ENCODE peak calls at places on chromosomes 1 and 21, in seven cellular contexts. U is T47D; Y is pons; T is stimulated activated CD4-positive, alpha-beta T cell treated with anti-CD3 and anti-CD28 coated beads, Interleukin-4, amount 100 ng/mL, for 4 hours; D is CD8-positive, alpha-beta T cell; F is stimulated activated CD8-positive, alpha-beta memory T cell treated with anti-CD3 and anti-CD28 coated beads, Interleukin-7, amount 100 ng/mL, for 1 hour; I is activated T-helper 1 cell treated with anti-CD3 and anti-CD28 coated beads, Interleukin-12 subunit alpha, Interleukin-12 subunit beta, Interleukin-2, Interleukin-4 antibody, amounts not matched to agents 30 ng/mL and 10 ng/mL and 1 ng/mL, durations not matched to agents 14 hours and 24 hours and 36 hours. P is an unnamed sample.

GRCh38 chr1:54800899-54801759 is at the start of gene TTC22:
- DNase-seq in U (peak), Y (no peak), T (peak), D (peak), F (peak), I (peak), P (no peak)

GRCh38 chr1:105459759-105460158 is 1596.7 kb upstream of the PRMT6 start:
- DNase-seq in U (no peak), Y (no peak), T (no peak), D (no peak), F (no peak), I (no peak), P (no peak)

GRCh38 chr1:14956579-14957195 is 196.9 kb upstream of the TMEM51 start:
- DNase-seq in U (no peak), Y (no peak), T (no peak), D (no peak), F (no peak), I (no peak), P (no peak)

GRCh38 chr1:110039641-110040040 is 5.2 kb downstream of the STRIP1 start:
- DNase-seq in U (no peak), Y (no peak), T (no peak), D (no peak), F (no peak), I (no peak), P (no peak)

GRCh38 chr1:36157115-36157903 is 1.3 kb downstream of the MAP7D1 start:
- DNase-seq in U (no peak), Y (no peak), T (no peak), D (no peak), F (no peak), I (no peak), P (no peak)

GRCh38 chr1:225987491-225988316 is 11.4 kb downstream of the SDE2 start:
- DNase-seq in U (no peak), Y (peak), T (no peak), D (no peak), F (no peak), I (no peak), P (peak)

GRCh38 chr1:178310685-178311105 is 186.1 kb downstream of the CLEC20A start:
- DNase-seq in U (peak), Y (peak), T (no peak), D (no peak), F (no peak), I (no peak), P (peak)

GRCh38 chr1:18344755-18345154 is 136.0 kb upstream of the KLHDC7A start:
- DNase-seq in U (no peak), Y (no peak), T (no peak), D (no peak), F (no peak), I (no peak), P (no peak)

GRCh38 chr1:53321366-53321765 is 6.5 kb downstream of the LRP8 start:
- DNase-seq in U (no peak), Y (no peak), T (no peak), D (no peak), F (no peak), I (no peak), P (peak)

GRCh38 chr1:243882276-243882675 is 32.2 kb upstream of the AKT3 start:
- DNase-seq in U (no peak), Y (no peak), T (no peak), D (no peak), F (no peak), I (no peak), P (no peak)

GRCh38 chr1:177948336-177948972 is 21.4 kb downstream of the SEC16B start:
- DNase-seq in U (peak), Y (peak), T (no peak), D (no peak), F (no peak), I (no peak), P (peak)

GRCh38 chr1:13830616-13831280 is 130.8 kb downstream of the PRDM2 start:
- DNase-seq in U (no peak), Y (no peak), T (no peak), D (no peak), F (no peak), I (no peak), P (no peak)

GRCh38 chr1:62436039-62436465 is 797 bp upstream of the USP1 start:
- DNase-seq in U (no peak), Y (no peak), T (peak), D (peak), F (peak), I (peak), P (no peak)

GRCh38 chr1:119008483-119009299 is 20.5 kb upstream of the TBX15 start:
- DNase-seq in U (no peak), Y (peak), T (no peak), D (no peak), F (no peak), I (no peak), P (peak)

GRCh38 chr1:55443175-55443933 is 228.2 kb upstream of the USP24 start:
- DNase-seq in U (no peak), Y (peak), T (no peak), D (no peak), F (no peak), I (no peak), P (peak)

GRCh38 chr1:86926886-86927285 is 12.5 kb downstream of the HS2ST1 start:
- DNase-seq in U (no peak), Y (no peak), T (no peak), D (no peak), F (no peak), I (no peak), P (no peak)

GRCh38 chr1:87136607-87137341 is 191.9 kb upstream of the LMO4 start:
- DNase-seq in U (no peak), Y (no peak), T (no peak), D (no peak), F (no peak), I (no peak), P (no peak)

GRCh38 chr1:112743174-112744018 is 28.3 kb upstream of the PPM1J start:
- DNase-seq in U (no peak), Y (no peak), T (no peak), D (no peak), F (no peak), I (no peak), P (no peak)

GRCh38 chr1:203250936-203251335 is 21.5 kb upstream of the CHIT1 start:
- DNase-seq in U (no peak), Y (no peak), T (no peak), D (no peak), F (no peak), I (no peak), P (no peak)

GRCh38 chr1:38376577-38376976 is 330.0 kb upstream of the POU3F1 start:
- DNase-seq in U (no peak), Y (no peak), T (no peak), D (no peak), F (no peak), I (no peak), P (no peak)

GRCh38 chr1:26015358-26015757 is 6.2 kb upstream of the EXTL1 start:
- DNase-seq in U (no peak), Y (peak), T (no peak), D (no peak), F (no peak), I (no peak), P (no peak)

GRCh38 chr21:28104346-28104745 is 888.3 kb downstream of the LTN1 start:
- DNase-seq in U (no peak), Y (no peak), T (no peak), D (no peak), F (no peak), I (no peak), P (no peak)

GRCh38 chr1:203682401-203683383 is 56.1 kb downstream of the ATP2B4 start:
- DNase-seq in U (no peak), Y (no peak), T (peak), D (peak), F (no peak), I (peak), P (no peak)

GRCh38 chr1:112397051-112397471 is 1.0 kb downstream of the CTTNBP2NL start:
- DNase-seq in U (no peak), Y (no peak), T (no peak), D (no peak), F (no peak), I (no peak), P (no peak)

GRCh38 chr21:45280178-45280821 is 7.4 kb downstream of the POFUT2 start:
- DNase-seq in U (no peak), Y (no peak), T (no peak), D (no peak), F (no peak), I (no peak), P (no peak)

GRCh38 chr1:109721046-109721445 is 9.0 kb downstream of the GSTM5 start:
- DNase-seq in U (no peak), Y (no peak), T (no peak), D (no peak), F (no peak), I (no peak), P (no peak)

GRCh38 chr1:221972262-221973235 is 230.7 kb upstream of the DUSP10 start:
- DNase-seq in U (no peak), Y (no peak), T (no peak), D (no peak), F (no peak), I (no peak), P (no peak)

GRCh38 chr1:155645648-155646047 is 35.6 kb downstream of the MSTO1 start:
- DNase-seq in U (no peak), Y (no peak), T (no peak), D (no peak), F (no peak), I (no peak), P (no peak)

GRCh38 chr1:62462370-62462769 is 25.5 kb downstream of the USP1 start:
- DNase-seq in U (no peak), Y (no peak), T (no peak), D (no peak), F (no peak), I (no peak), P (no peak)

GRCh38 chr1:160544647-160545046 is 21.6 kb upstream of the SLAMF6 start:
- DNase-seq in U (peak), Y (no peak), T (peak), D (no peak), F (no peak), I (no peak), P (peak)

GRCh38 chr1:55490556-55490955 is 275.4 kb upstream of the USP24 start:
- DNase-seq in U (no peak), Y (no peak), T (no peak), D (no peak), F (no peak), I (no peak), P (no peak)

GRCh38 chr1:4267381-4268261 is 367.5 kb upstream of the C1orf174 start:
- DNase-seq in U (no peak), Y (no peak), T (no peak), D (no peak), F (no peak), I (no peak), P (peak)

GRCh38 chr1:153697191-153697872 is 18.8 kb downstream of the NPR1 start:
- DNase-seq in U (no peak), Y (no peak), T (no peak), D (no peak), F (no peak), I (no peak), P (no peak)

GRCh38 chr1:220928725-220929297 is 49.6 kb downstream of the HLX start:
- DNase-seq in U (no peak), Y (no peak), T (no peak), D (no peak), F (no peak), I (no peak), P (no peak)

GRCh38 chr1:154534263-154534844 is 24.1 kb downstream of the UBE2Q1 start:
- DNase-seq in U (peak), Y (no peak), T (no peak), D (no peak), F (no peak), I (no peak), P (peak)

GRCh38 chr1:5747428-5748285 is 244.6 kb downstream of the NPHP4 start:
- DNase-seq in U (no peak), Y (no peak), T (no peak), D (no peak), F (no peak), I (no peak), P (no peak)

GRCh38 chr1:165344198-165344597 is 12.3 kb downstream of the LMX1A start:
- DNase-seq in U (no peak), Y (no peak), T (no peak), D (no peak), F (no peak), I (no peak), P (no peak)

GRCh38 chr1:181090653-181091126 is 2.2 kb downstream of the IER5 start:
- DNase-seq in U (no peak), Y (no peak), T (peak), D (no peak), F (no peak), I (peak), P (no peak)

GRCh38 chr21:40905251-40905650 is 58.3 kb upstream of the DSCAM start:
- DNase-seq in U (no peak), Y (peak), T (no peak), D (no peak), F (no peak), I (no peak), P (no peak)